ENCODE peak calls at places on chromosomes 6 and 20, in seven cellular contexts. V is endothelial cell, B is body of pancreas, S is MV-4-11, M is stomach, A is GM04504, G is neural progenitor cell. T is an unnamed sample.

GRCh38 chr6:155121699-155122098 is 126.6 kb downstream of the TIAM2 start:
- DNase-seq in V (no peak), B (no peak), S (no peak), M (no peak), A (peak; percentile 25), G (peak; percentile 60), T (no peak)

GRCh38 chr20:59495894-59496510 is 108.3 kb upstream of the PHACTR3 start:
- DNase-seq in V (peak; percentile 83), B (peak; percentile 69), S (peak; percentile 49), M (peak; percentile 72), A (peak; percentile 27), G (peak; percentile 88), T (peak; percentile 61)

GRCh38 chr20:45412653-45413052 is 3.3 kb upstream of the PIGT start:
- DNase-seq in V (no peak), B (no peak), S (no peak), M (no peak), A (no peak), G (no peak), T (no peak)

GRCh38 chr6:54157405-54157804 is 46.2 kb downstream of the MLIP start:
- DNase-seq in V (no peak), B (no peak), S (no peak), M (no peak), A (no peak), G (no peak), T (no peak)

GRCh38 chr20:18224968-18225568 is 63.3 kb upstream of the ZNF133 start:
- DNase-seq in V (peak; percentile 4), B (peak; percentile 47), S (no peak), M (peak; percentile 48), A (peak; percentile 23), G (peak; percentile 73), T (no peak)

GRCh38 chr6:46719099-46719498 is 16.1 kb downstream of the PLA2G7 start:
- DNase-seq in V (no peak), B (no peak), S (no peak), M (no peak), A (no peak), G (no peak), T (no peak)

GRCh38 chr6:100880149-100880900 is 804 bp downstream of the ASCC3 start:
- DNase-seq in V (no peak), B (peak; percentile 43), S (no peak), M (no peak), A (no peak), G (no peak), T (no peak)

GRCh38 chr20:16553684-16554083 is 19.6 kb downstream of the KIF16B start:
- DNase-seq in V (no peak), B (no peak), S (no peak), M (no peak), A (no peak), G (no peak), T (no peak)

GRCh38 chr6:43267619-43268347 is 24.5 kb downstream of the TTBK1 start:
- DNase-seq in V (no peak), B (peak; percentile 81), S (no peak), M (no peak), A (no peak), G (no peak), T (peak; percentile 98)

GRCh38 chr6:91063362-91063761 is 476.5 kb upstream of the MAP3K7 start:
- DNase-seq in V (no peak), B (no peak), S (no peak), M (no peak), A (no peak), G (no peak), T (no peak)

GRCh38 chr6:22147983-22148797 is 148.6 kb downstream of the PRL start:
- DNase-seq in V (no peak), B (peak; percentile 36), S (peak; percentile 2), M (no peak), A (peak; percentile 35), G (peak; percentile 31), T (no peak)

GRCh38 chr6:57123111-57123510 is 33.1 kb downstream of the ZNF451 start:
- DNase-seq in V (no peak), B (no peak), S (no peak), M (no peak), A (no peak), G (no peak), T (no peak)

GRCh38 chr6:110590821-110591351 is 114.5 kb upstream of the SLC22A16 start:
- DNase-seq in V (no peak), B (no peak), S (peak; percentile 54), M (no peak), A (no peak), G (no peak), T (no peak)